ENCODE peak calls at places on chromosomes 13 and 19, in ten cellular contexts. K is heart right ventricle, U is fibroblast of villous mesenchyme, Q is upper lobe of right lung, F is right lobe of liver, Z is body of pancreas, V is GM12864, J is adrenal gland, D is RWPE2, G is heart left ventricle. C is an unnamed sample.

GRCh38 chr19:15780595-15781418 is 6.7 kb upstream of the OR10H5 start:
- DNase-seq in F (no peak), U (no peak), V (no peak), Q (no peak), K (no peak), G (no peak), J (no peak), D (no peak), Z (no peak), C (no peak)

GRCh38 chr13:30791354-30791921 is 56.1 kb downstream of the ALOX5AP start:
- DNase-seq in J (no peak), F (no peak), V (no peak), K (peak; percentile 69), G (peak; percentile 54), D (no peak), Q (no peak), U (peak; percentile 69), Z (no peak), C (peak; percentile 76)

GRCh38 chr19:47725759-47726401 is 12.7 kb downstream of the EHD2 start:
- DNase-seq in Z (no peak), G (no peak), D (peak; percentile 95), Q (peak; percentile 95), K (no peak), V (no peak), J (no peak), U (no peak), F (no peak), C (no peak)

GRCh38 chr13:41696163-41697003 is 239.0 kb downstream of the RGCC start:
- DNase-seq in Z (no peak), V (no peak), Q (no peak), J (peak; percentile 24), D (no peak), U (peak; percentile 85), F (no peak), K (no peak), G (no peak), C (peak; percentile 77)

GRCh38 chr13:83702021-83702420 is 180.3 kb downstream of the SLITRK1 start:
- DNase-seq in K (no peak), Z (no peak), G (no peak), U (no peak), Q (no peak), V (no peak), D (no peak), F (no peak), J (no peak), C (no peak)

GRCh38 chr13:51148952-51149573 is 38.0 kb upstream of the C13orf42 start:
- DNase-seq in U (peak; percentile 64), D (no peak), J (peak; percentile 60), Q (no peak), F (no peak), G (peak; percentile 33), Z (peak; percentile 41), V (no peak), K (no peak), C (peak; percentile 60)

GRCh38 chr19:15323496-15324235 is 8.7 kb downstream of the BRD4 start:
- DNase-seq in K (peak; percentile 45), G (no peak), V (no peak), Z (peak; percentile 70), D (no peak), Q (peak; percentile 66), F (no peak), U (peak; percentile 86), J (peak; percentile 75), C (peak; percentile 76)

GRCh38 chr19:737591-738093 is 13.3 kb upstream of the MISP start:
- DNase-seq in D (peak; percentile 51), Q (no peak), F (no peak), G (no peak), J (peak; percentile 48), V (no peak), Z (peak; percentile 44), K (peak; percentile 59), U (no peak), C (peak; percentile 9)

GRCh38 chr13:33262997-33263396 is 22.6 kb downstream of the STARD13 start:
- DNase-seq in U (no peak), F (no peak), D (no peak), G (no peak), Z (no peak), Q (no peak), K (no peak), J (no peak), V (no peak), C (no peak)

GRCh38 chr13:92963029-92963428 is 263.6 kb upstream of the GPC6 start:
- DNase-seq in D (no peak), U (no peak), V (no peak), F (no peak), K (no peak), Z (no peak), Q (no peak), G (no peak), J (no peak), C (no peak)

GRCh38 chr19:51253088-51253806 is 2.4 kb downstream of the SIGLECL1 start:
- DNase-seq in D (no peak), Q (no peak), V (no peak), K (no peak), F (no peak), Z (no peak), G (no peak), J (no peak), U (no peak), C (no peak)

GRCh38 chr19:313988-314815 is 23.0 kb upstream of the PLPP2 start:
- DNase-seq in J (no peak), U (no peak), G (no peak), D (no peak), F (no peak), Z (no peak), Q (peak; percentile 60), K (no peak), V (no peak), C (no peak)

GRCh38 chr13:39776439-39776838 is 121.0 kb downstream of the COG6 start:
- DNase-seq in J (no peak), V (no peak), F (no peak), G (no peak), D (no peak), Z (no peak), U (peak; percentile 61), K (no peak), Q (no peak), C (peak; percentile 82)

GRCh38 chr19:16184665-16185122 is 516 bp upstream of the FAM32A start:
- DNase-seq in U (no peak), Q (no peak), Z (peak; percentile 22), J (no peak), D (no peak), K (no peak), V (no peak), G (no peak), F (no peak), C (no peak)

GRCh38 chr13:41250993-41251392 is 12.4 kb downstream of the MTRF1 start:
- DNase-seq in D (no peak), U (no peak), K (no peak), F (no peak), J (no peak), V (no peak), Z (no peak), G (no peak), Q (no peak), C (no peak)

GRCh38 chr13:33514362-33514761 is 228.8 kb upstream of the STARD13 start:
- DNase-seq in Q (no peak), Z (no peak), K (no peak), D (no peak), U (no peak), G (no peak), J (no peak), V (no peak), F (no peak), C (no peak)

GRCh38 chr19:20999731-21000352 is 20.6 kb upstream of the ZNF430 start:
- DNase-seq in U (peak; percentile 85), Q (peak; percentile 75), F (peak; percentile 55), J (peak; percentile 96), Z (peak; percentile 85), D (peak; percentile 81), K (peak; percentile 81), V (peak; percentile 77), G (peak; percentile 87), C (peak; percentile 82)
- H3K4me3 ChIP-seq in U (peak overlapping the region; percentile 54), Q (peak overlapping the region; percentile 45), F (peak overlapping the region; percentile 16), J (peak overlapping the region; percentile 56), Z (no peak overlapping the region), D (peak overlapping the region; percentile 45), K (peak overlapping the region; percentile 51), V (peak overlapping the region; percentile 40), G (peak overlapping the region; percentile 55), C (peak overlapping the region; percentile 62)

GRCh38 chr13:106243011-106243410 is 292.5 kb downstream of the EFNB2 start:
- DNase-seq in D (no peak), Q (no peak), J (no peak), Z (no peak), G (no peak), F (no peak), K (no peak), V (no peak), U (peak; percentile 10), C (no peak)
- TF ChIP-seq CTCF in D (no peak), Q (no peak), J (no peak), Z (no peak), G (no peak), F (no peak), K (no peak), V (no peak), U (no peak), C (no peak)

DNA sequence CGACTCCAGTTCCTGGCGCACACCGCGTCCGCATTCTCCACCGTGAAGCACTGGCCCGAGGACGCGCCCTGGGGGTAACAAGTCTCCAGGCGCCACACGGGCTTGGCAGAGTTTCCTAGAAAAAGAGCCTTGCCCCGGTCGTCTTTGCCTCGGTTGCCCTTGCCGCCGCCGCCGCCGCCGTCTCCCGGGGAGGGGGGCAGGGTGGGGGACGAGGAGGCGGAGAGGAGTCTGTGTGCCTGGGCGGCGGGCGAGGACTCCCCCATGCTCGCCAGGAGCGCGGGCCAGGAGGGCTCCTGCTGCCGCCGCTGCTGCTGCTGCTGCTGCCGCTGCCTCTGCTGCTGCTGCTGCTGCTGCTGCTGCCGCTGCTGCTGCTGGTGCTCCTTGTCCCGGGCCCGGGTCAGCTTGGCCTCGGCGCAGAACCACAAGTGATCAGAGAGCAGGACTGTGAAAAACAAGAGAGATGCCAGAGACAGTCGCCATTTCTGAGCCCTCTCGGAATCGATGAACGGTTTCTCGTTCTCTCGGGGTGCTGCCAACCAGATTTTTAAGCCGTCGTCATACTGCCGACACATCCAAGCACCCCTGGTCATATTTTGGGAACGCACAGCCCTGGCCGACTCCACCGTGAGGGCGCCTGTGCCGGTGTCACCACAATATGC is 349.2 kb downstream of the LIG4 start:
- DNase-seq in F (no peak), K (no peak), Q (peak; percentile 67), G (no peak), D (no peak), V (no peak), J (no peak), U (peak; percentile 38), Z (peak; percentile 21), C (peak; percentile 26)
- H3K4me3 ChIP-seq in F (no peak overlapping the region), K (peak overlapping the region; percentile 48), Q (peak overlapping the region; percentile 52), G (peak overlapping the region; percentile 58), D (no peak overlapping the region), V (no peak overlapping the region), J (peak overlapping the region; percentile 28), U (peak overlapping the region; percentile 59), Z (no peak overlapping the region), C (peak overlapping the region; percentile 58)

DNA sequence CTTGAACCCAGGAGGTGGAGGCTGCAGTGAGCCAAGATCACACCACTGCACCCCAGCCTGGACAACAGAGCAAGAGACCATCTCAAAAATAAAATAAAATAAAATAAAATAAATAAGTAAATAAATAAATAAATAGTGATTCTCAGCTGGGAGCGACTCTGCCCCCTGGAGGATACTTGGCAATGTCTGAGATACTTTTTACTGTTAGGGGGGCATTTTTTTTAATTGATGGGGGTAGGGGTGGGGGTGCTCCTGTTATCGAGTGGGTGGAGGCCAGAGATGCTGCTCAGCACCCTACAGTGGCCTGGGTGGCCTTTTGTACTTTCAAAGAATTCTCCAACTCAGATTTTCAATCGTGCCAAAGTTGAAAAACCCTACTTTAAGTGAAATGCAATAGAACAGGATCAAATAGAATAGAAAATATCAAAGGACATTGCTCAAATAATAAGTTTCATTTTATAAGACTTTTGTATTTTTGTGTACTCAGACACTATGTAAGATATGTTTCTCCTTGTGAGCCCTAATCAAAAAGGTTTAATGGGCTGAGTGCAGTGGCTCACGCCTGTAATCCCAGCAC is 7.1 kb upstream of the CLPP start:
- DNase-seq in K (no peak), Q (no peak), F (no peak), J (no peak), D (no peak), G (no peak), U (peak; percentile 27), V (no peak), Z (no peak), C (peak; percentile 26)
- TF ChIP-seq CTCF in K (peak; percentile 44), Q (peak; percentile 48), F (peak; percentile 46), J (peak; percentile 21), D (peak; percentile 54), G (peak; percentile 40), U (peak; percentile 42), V (peak; percentile 19), Z (no peak), C (peak; percentile 56)